ENCODE peak calls at places on chromosomes 6 and 20, in six cellular contexts. One of them, this sample, is unnamed.
A peak's percentile ranks its signal among the peaks of the same experiment; 100 is the strongest.

GRCh38 chr6:125252891-125253290 is 48.9 kb downstream of the HDDC2 start:
- DNase-seq in IMR-90: peak; percentile 76
- DNase-seq in mesenchymal stem cell: peak; percentile 7
- DNase-seq in neuronal stem cell: no peak
- DNase-seq in H9: no peak
- DNase-seq in H1: no peak
- DNase-seq in this sample: no peak

GRCh38 chr6:71349395-71349794 is 60.8 kb downstream of the OGFRL1 start:
- DNase-seq in H9: no peak
- DNase-seq in H1: no peak
- DNase-seq in mesenchymal stem cell: peak; percentile 59
- DNase-seq in IMR-90: peak; percentile 62
- DNase-seq in neuronal stem cell: peak; percentile 14
- DNase-seq in this sample: peak; percentile 36

GRCh38 chr6:116229287-116229913 is 24.5 kb downstream of the TSPYL4 start:
- DNase-seq in mesenchymal stem cell: peak; percentile 71
- DNase-seq in IMR-90: peak; percentile 91
- DNase-seq in neuronal stem cell: peak; percentile 92
- DNase-seq in H9: peak; percentile 97
- DNase-seq in H1: peak; percentile 71
- DNase-seq in this sample: peak; percentile 99

GRCh38 chr6:47230579-47230978 is 79.1 kb downstream of the TNFRSF21 start:
- DNase-seq in H9: no peak
- DNase-seq in H1: no peak
- DNase-seq in IMR-90: no peak
- DNase-seq in mesenchymal stem cell: no peak
- DNase-seq in neuronal stem cell: no peak
- DNase-seq in this sample: no peak

GRCh38 chr20:37837934-37838333 is 65.0 kb upstream of the VSTM2L start:
- DNase-seq in H1: no peak
- DNase-seq in mesenchymal stem cell: no peak
- DNase-seq in H9: no peak
- DNase-seq in neuronal stem cell: peak; percentile 35
- DNase-seq in IMR-90: no peak
- DNase-seq in this sample: no peak

GRCh38 chr6:42627674-42628073 is 63.8 kb downstream of the UBR2 start:
- DNase-seq in mesenchymal stem cell: no peak
- DNase-seq in H1: no peak
- DNase-seq in IMR-90: no peak
- DNase-seq in H9: no peak
- DNase-seq in neuronal stem cell: no peak
- DNase-seq in this sample: no peak

GRCh38 chr20:50558483-50558925 is 48.3 kb downstream of the PTPN1 start:
- DNase-seq in mesenchymal stem cell: peak; percentile 94
- DNase-seq in neuronal stem cell: no peak
- DNase-seq in IMR-90: peak; percentile 87
- DNase-seq in H9: no peak
- DNase-seq in H1: no peak
- DNase-seq in this sample: peak; percentile 40

GRCh38 chr20:23441850-23442313 is 2.4 kb downstream of the CSTL1 start:
- DNase-seq in neuronal stem cell: peak; percentile 87
- DNase-seq in H1: peak; percentile 88
- DNase-seq in mesenchymal stem cell: peak; percentile 82
- DNase-seq in H9: peak; percentile 92
- DNase-seq in IMR-90: peak; percentile 72
- DNase-seq in this sample: peak; percentile 94

GRCh38 chr6:136161950-136162349 is 88.2 kb downstream of the MTFR2 start:
- DNase-seq in H1: no peak
- DNase-seq in neuronal stem cell: no peak
- DNase-seq in H9: no peak
- DNase-seq in IMR-90: no peak
- DNase-seq in mesenchymal stem cell: peak; percentile 51
- DNase-seq in this sample: no peak

GRCh38 chr6:11473008-11473740 is 64.4 kb upstream of the TMEM170B start:
- DNase-seq in H9: no peak
- DNase-seq in H1: no peak
- DNase-seq in IMR-90: no peak
- DNase-seq in mesenchymal stem cell: no peak
- DNase-seq in neuronal stem cell: no peak
- DNase-seq in this sample: no peak

GRCh38 chr6:37389857-37390256 is 36.1 kb downstream of the RNF8 start:
- DNase-seq in neuronal stem cell: no peak
- DNase-seq in H9: no peak
- DNase-seq in mesenchymal stem cell: no peak
- DNase-seq in IMR-90: no peak
- DNase-seq in H1: no peak
- DNase-seq in this sample: no peak

GRCh38 chr6:48765352-48765961 is 654.5 kb upstream of the PTCHD4 start:
- DNase-seq in H9: peak; percentile 44
- DNase-seq in H1: peak; percentile 25
- DNase-seq in IMR-90: peak; percentile 76
- DNase-seq in mesenchymal stem cell: peak; percentile 66
- DNase-seq in neuronal stem cell: peak; percentile 64
- DNase-seq in this sample: peak; percentile 78

GRCh38 chr6:149963462-149964242 is at the start of gene ULBP1:
- DNase-seq in H1: no peak
- DNase-seq in IMR-90: peak; percentile 83
- DNase-seq in H9: peak; percentile 92
- DNase-seq in mesenchymal stem cell: peak; percentile 86
- DNase-seq in neuronal stem cell: peak; percentile 87
- DNase-seq in this sample: peak; percentile 96

GRCh38 chr6:52512199-52512598 is 64.7 kb downstream of the TRAM2 start:
- DNase-seq in neuronal stem cell: no peak
- DNase-seq in mesenchymal stem cell: peak; percentile 93
- DNase-seq in H1: no peak
- DNase-seq in IMR-90: peak; percentile 88
- DNase-seq in H9: no peak
- DNase-seq in this sample: no peak

GRCh38 chr6:7418238-7418905 is 28.8 kb downstream of the RIOK1 start:
- DNase-seq in mesenchymal stem cell: peak; percentile 59
- DNase-seq in H1: no peak
- DNase-seq in H9: no peak
- DNase-seq in neuronal stem cell: no peak
- DNase-seq in IMR-90: peak; percentile 21
- DNase-seq in this sample: no peak
- H2BK120ac ChIP-seq in mesenchymal stem cell: no peak overlapping the region
- H2BK120ac ChIP-seq in H1: no peak overlapping the region
- H2BK120ac ChIP-seq in H9: no peak overlapping the region
- H2BK120ac ChIP-seq in neuronal stem cell: no peak overlapping the region
- H2BK120ac ChIP-seq in IMR-90: no peak overlapping the region
- H2BK120ac ChIP-seq in this sample: no peak overlapping the region

GRCh38 chr6:90484392-90484791 is 102.5 kb downstream of the MAP3K7 start:
- DNase-seq in H9: no peak
- DNase-seq in neuronal stem cell: no peak
- DNase-seq in IMR-90: no peak
- DNase-seq in mesenchymal stem cell: no peak
- DNase-seq in H1: no peak
- DNase-seq in this sample: no peak
- H2BK15ac ChIP-seq in H9: no peak overlapping the region
- H2BK15ac ChIP-seq in neuronal stem cell: no peak overlapping the region
- H2BK15ac ChIP-seq in IMR-90: no peak overlapping the region
- H2BK15ac ChIP-seq in mesenchymal stem cell: no peak overlapping the region
- H2BK15ac ChIP-seq in H1: peak overlapping the region; percentile 63
- H2BK15ac ChIP-seq in this sample: no peak overlapping the region

DNA sequence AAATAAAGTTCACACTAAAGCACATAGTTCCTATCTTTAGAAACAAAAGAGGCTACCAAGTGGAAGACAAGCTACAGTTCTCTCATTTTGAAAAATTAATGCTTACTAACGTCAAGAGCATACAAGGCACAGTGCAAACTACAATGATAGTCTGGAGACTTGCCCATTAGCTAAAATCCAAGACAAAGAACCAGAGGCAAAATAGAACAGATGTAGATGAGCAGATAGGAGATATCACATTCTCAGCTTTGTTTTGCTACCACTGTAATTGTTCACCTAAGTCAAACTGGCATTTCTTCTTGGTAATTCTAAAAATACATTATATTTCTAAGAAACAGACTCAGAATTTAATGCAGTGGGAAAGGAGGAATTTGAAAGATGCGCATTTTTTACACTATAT is 5.2 kb downstream of the TMEM30A start:
- DNase-seq in IMR-90: no peak
- DNase-seq in mesenchymal stem cell: no peak
- DNase-seq in neuronal stem cell: no peak
- DNase-seq in H1: no peak
- DNase-seq in H9: no peak
- DNase-seq in this sample: no peak
- H2BK120ac ChIP-seq in IMR-90: no peak overlapping the region
- H2BK120ac ChIP-seq in mesenchymal stem cell: no peak overlapping the region
- H2BK120ac ChIP-seq in neuronal stem cell: no peak overlapping the region
- H2BK120ac ChIP-seq in H1: no peak overlapping the region
- H2BK120ac ChIP-seq in H9: no peak overlapping the region
- H2BK120ac ChIP-seq in this sample: no peak overlapping the region

GRCh38 chr20:4563031-4563430 is 158.7 kb upstream of the PRND start:
- DNase-seq in H1: no peak
- DNase-seq in H9: no peak
- DNase-seq in IMR-90: no peak
- DNase-seq in neuronal stem cell: no peak
- DNase-seq in mesenchymal stem cell: no peak
- DNase-seq in this sample: no peak

GRCh38 chr20:4559106-4559505 is 162.6 kb upstream of the PRND start:
- DNase-seq in H9: no peak
- DNase-seq in mesenchymal stem cell: no peak
- DNase-seq in H1: no peak
- DNase-seq in neuronal stem cell: no peak
- DNase-seq in IMR-90: peak; percentile 56
- DNase-seq in this sample: no peak

GRCh38 chr20:4563534-4563933 is 158.2 kb upstream of the PRND start:
- DNase-seq in H9: peak; percentile 50
- DNase-seq in neuronal stem cell: peak; percentile 27
- DNase-seq in mesenchymal stem cell: peak; percentile 79
- DNase-seq in H1: no peak
- DNase-seq in IMR-90: peak; percentile 80
- DNase-seq in this sample: peak; percentile 61

GRCh38 chr20:4559906-4560305 is 161.8 kb upstream of the PRND start:
- DNase-seq in H9: no peak
- DNase-seq in mesenchymal stem cell: no peak
- DNase-seq in IMR-90: no peak
- DNase-seq in neuronal stem cell: no peak
- DNase-seq in H1: no peak
- DNase-seq in this sample: no peak

DNA sequence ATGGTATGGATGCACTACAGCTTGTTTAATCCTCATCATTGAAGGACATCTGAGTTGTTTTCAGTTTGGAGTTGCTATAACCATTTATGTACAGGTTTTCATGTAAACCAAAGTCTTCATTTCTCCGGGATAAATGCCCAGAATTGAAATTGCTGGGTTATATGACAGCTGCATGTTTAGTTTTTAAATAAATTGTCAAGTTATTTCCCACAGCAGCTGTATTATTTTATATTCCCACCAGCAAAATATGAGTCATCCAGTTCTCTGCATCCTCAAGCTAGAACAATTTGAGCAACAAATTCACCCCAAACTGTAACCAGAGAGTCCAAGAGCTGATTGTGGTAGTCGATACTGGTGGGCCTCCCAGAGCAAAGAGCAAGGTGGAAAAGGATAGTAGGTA is 161.0 kb upstream of the PRND start:
- DNase-seq in neuronal stem cell: no peak
- DNase-seq in IMR-90: peak; percentile 86
- DNase-seq in H9: no peak
- DNase-seq in H1: no peak
- DNase-seq in mesenchymal stem cell: no peak
- DNase-seq in this sample: no peak
- H2BK15ac ChIP-seq in neuronal stem cell: no peak overlapping the region
- H2BK15ac ChIP-seq in IMR-90: no peak overlapping the region
- H2BK15ac ChIP-seq in H9: no peak overlapping the region
- H2BK15ac ChIP-seq in H1: no peak overlapping the region
- H2BK15ac ChIP-seq in mesenchymal stem cell: no peak overlapping the region
- H2BK15ac ChIP-seq in this sample: no peak overlapping the region